ENCODE peak calls at places on chromosome 2, in seven cellular contexts. One of them, this sample, is unnamed.

GRCh38 chr2:241867776-241868420 is 1.6 kb upstream of the RTP5 start:
- DNase-seq in GM06990: no peak
- DNase-seq in left ventricle myocardium inferior: peak; percentile 13
- DNase-seq in PC-3: no peak
- DNase-seq in HAP-1: no peak
- DNase-seq in cardiac muscle cell: no peak
- DNase-seq in mucosa of descending colon: no peak
- DNase-seq in this sample: peak; percentile 88

GRCh38 chr2:121355488-121355887 is 70.5 kb upstream of the TFCP2L1 start:
- DNase-seq in GM06990: no peak
- DNase-seq in left ventricle myocardium inferior: no peak
- DNase-seq in PC-3: peak; percentile 53
- DNase-seq in HAP-1: no peak
- DNase-seq in cardiac muscle cell: no peak
- DNase-seq in mucosa of descending colon: peak; percentile 70
- DNase-seq in this sample: no peak

GRCh38 chr2:158204741-158205165 is 103.1 kb downstream of the UPP2 start:
- DNase-seq in GM06990: no peak
- DNase-seq in left ventricle myocardium inferior: no peak
- DNase-seq in PC-3: no peak
- DNase-seq in HAP-1: no peak
- DNase-seq in cardiac muscle cell: no peak
- DNase-seq in mucosa of descending colon: no peak
- DNase-seq in this sample: no peak

GRCh38 chr2:204871246-204871953 is 326.1 kb downstream of the PARD3B start:
- DNase-seq in GM06990: peak; percentile 30
- DNase-seq in left ventricle myocardium inferior: no peak
- DNase-seq in PC-3: peak; percentile 57
- DNase-seq in HAP-1: peak; percentile 54
- DNase-seq in cardiac muscle cell: peak; percentile 18
- DNase-seq in mucosa of descending colon: no peak
- DNase-seq in this sample: peak; percentile 24

GRCh38 chr2:145601306-145601925 is 1081.5 kb upstream of the ZEB2 start:
- DNase-seq in GM06990: no peak
- DNase-seq in left ventricle myocardium inferior: no peak
- DNase-seq in PC-3: peak; percentile 30
- DNase-seq in HAP-1: no peak
- DNase-seq in cardiac muscle cell: no peak
- DNase-seq in mucosa of descending colon: no peak
- DNase-seq in this sample: no peak

GRCh38 chr2:162824319-162824718 is 14.2 kb downstream of the KCNH7 start:
- DNase-seq in GM06990: no peak
- DNase-seq in left ventricle myocardium inferior: no peak
- DNase-seq in PC-3: peak; percentile 10
- DNase-seq in HAP-1: no peak
- DNase-seq in cardiac muscle cell: no peak
- DNase-seq in mucosa of descending colon: no peak
- DNase-seq in this sample: no peak

GRCh38 chr2:236859896-236860295 is 225.8 kb upstream of the COPS8 start:
- DNase-seq in GM06990: no peak
- DNase-seq in left ventricle myocardium inferior: no peak
- DNase-seq in PC-3: no peak
- DNase-seq in HAP-1: peak; percentile 76
- DNase-seq in cardiac muscle cell: no peak
- DNase-seq in mucosa of descending colon: no peak
- DNase-seq in this sample: no peak

GRCh38 chr2:112577756-112578155 is 6.7 kb upstream of the CHCHD5 start:
- DNase-seq in GM06990: no peak
- DNase-seq in left ventricle myocardium inferior: no peak
- DNase-seq in PC-3: no peak
- DNase-seq in HAP-1: no peak
- DNase-seq in cardiac muscle cell: peak; percentile 28
- DNase-seq in mucosa of descending colon: no peak
- DNase-seq in this sample: no peak

GRCh38 chr2:54728669-54729120 is 5.2 kb downstream of the EML6 start:
- DNase-seq in GM06990: no peak
- DNase-seq in left ventricle myocardium inferior: no peak
- DNase-seq in PC-3: peak; percentile 95
- DNase-seq in HAP-1: no peak
- DNase-seq in cardiac muscle cell: no peak
- DNase-seq in mucosa of descending colon: no peak
- DNase-seq in this sample: no peak

GRCh38 chr2:191478754-191479679 is 198.9 kb upstream of the NABP1 start:
- DNase-seq in GM06990: no peak
- DNase-seq in left ventricle myocardium inferior: peak; percentile 51
- DNase-seq in PC-3: no peak
- DNase-seq in HAP-1: peak; percentile 99
- DNase-seq in cardiac muscle cell: peak; percentile 73
- DNase-seq in mucosa of descending colon: peak; percentile 32
- DNase-seq in this sample: no peak

GRCh38 chr2:160425394-160425793 is 68.2 kb downstream of the RBMS1 start:
- DNase-seq in GM06990: no peak
- DNase-seq in left ventricle myocardium inferior: no peak
- DNase-seq in PC-3: no peak
- DNase-seq in HAP-1: no peak
- DNase-seq in cardiac muscle cell: no peak
- DNase-seq in mucosa of descending colon: no peak
- DNase-seq in this sample: no peak

GRCh38 chr2:174438146-174438886 is 42.8 kb downstream of the SCRN3 start:
- DNase-seq in GM06990: no peak
- DNase-seq in left ventricle myocardium inferior: peak; percentile 56
- DNase-seq in PC-3: no peak
- DNase-seq in HAP-1: no peak
- DNase-seq in cardiac muscle cell: no peak
- DNase-seq in mucosa of descending colon: no peak
- DNase-seq in this sample: no peak

GRCh38 chr2:138121769-138122661 is 157.7 kb downstream of the HNMT start:
- DNase-seq in GM06990: no peak
- DNase-seq in left ventricle myocardium inferior: no peak
- DNase-seq in PC-3: peak; percentile 61
- DNase-seq in HAP-1: no peak
- DNase-seq in cardiac muscle cell: no peak
- DNase-seq in mucosa of descending colon: peak; percentile 25
- DNase-seq in this sample: no peak

GRCh38 chr2:190607657-190608357 is 41.1 kb upstream of the NAB1 start:
- DNase-seq in GM06990: no peak
- DNase-seq in left ventricle myocardium inferior: no peak
- DNase-seq in PC-3: peak; percentile 84
- DNase-seq in HAP-1: no peak
- DNase-seq in cardiac muscle cell: no peak
- DNase-seq in mucosa of descending colon: no peak
- DNase-seq in this sample: no peak

DNA sequence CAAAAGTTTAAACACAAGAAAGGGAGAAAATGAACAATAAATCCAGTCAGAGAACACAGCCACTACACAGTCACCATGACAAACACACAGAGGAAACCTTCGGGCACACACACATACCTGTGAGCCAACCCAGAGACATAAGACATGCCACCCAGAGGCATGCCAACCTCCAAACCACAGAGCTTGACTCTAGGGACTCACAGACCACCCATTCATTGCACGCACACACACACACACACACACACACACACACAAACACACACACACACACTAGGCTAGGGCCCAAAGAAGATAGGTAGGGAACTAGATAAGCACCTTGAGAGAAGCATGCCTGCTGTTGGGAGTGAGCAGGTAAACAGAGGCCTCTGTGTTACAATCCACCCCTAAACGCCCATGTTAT is 9.1 kb downstream of the SIX3 start:
- DNase-seq in GM06990: no peak
- DNase-seq in left ventricle myocardium inferior: no peak
- DNase-seq in PC-3: no peak
- DNase-seq in HAP-1: no peak
- DNase-seq in cardiac muscle cell: no peak
- DNase-seq in mucosa of descending colon: no peak
- DNase-seq in this sample: no peak
- H3K4me3 ChIP-seq in GM06990: no peak overlapping the region
- H3K4me3 ChIP-seq in left ventricle myocardium inferior: no peak overlapping the region
- H3K4me3 ChIP-seq in PC-3: no peak overlapping the region
- H3K4me3 ChIP-seq in HAP-1: no peak overlapping the region
- H3K4me3 ChIP-seq in cardiac muscle cell: no peak overlapping the region
- H3K4me3 ChIP-seq in mucosa of descending colon: no peak overlapping the region
- H3K4me3 ChIP-seq in this sample: no peak overlapping the region

DNA sequence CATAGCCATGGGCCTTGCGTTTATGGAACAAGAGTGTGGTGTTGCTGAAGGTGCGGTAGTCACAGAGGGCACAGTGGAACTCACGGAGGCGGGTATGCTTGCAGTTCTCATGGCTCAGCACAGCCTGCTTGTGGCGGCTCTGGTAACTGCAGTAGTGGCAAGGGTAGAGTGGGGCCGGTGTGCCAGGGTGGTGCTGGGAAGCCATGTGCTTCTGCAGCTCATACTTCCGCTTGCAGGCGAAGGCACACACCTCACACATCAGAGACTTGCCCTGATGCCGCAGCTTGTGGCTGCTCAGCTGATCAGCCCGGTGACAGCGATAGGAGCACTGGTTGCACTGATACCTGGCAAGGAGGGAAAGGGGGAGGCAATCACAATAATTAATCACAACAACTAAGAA is 14.7 kb downstream of the ZNF142 start:
- DNase-seq in GM06990: no peak
- DNase-seq in left ventricle myocardium inferior: no peak
- DNase-seq in PC-3: no peak
- DNase-seq in HAP-1: no peak
- DNase-seq in cardiac muscle cell: no peak
- DNase-seq in mucosa of descending colon: no peak
- DNase-seq in this sample: peak; percentile 82
- H3K4me3 ChIP-seq in GM06990: no peak overlapping the region
- H3K4me3 ChIP-seq in left ventricle myocardium inferior: no peak overlapping the region
- H3K4me3 ChIP-seq in PC-3: no peak overlapping the region
- H3K4me3 ChIP-seq in HAP-1: no peak overlapping the region
- H3K4me3 ChIP-seq in cardiac muscle cell: no peak overlapping the region
- H3K4me3 ChIP-seq in mucosa of descending colon: no peak overlapping the region
- H3K4me3 ChIP-seq in this sample: no peak overlapping the region

GRCh38 chr2:183034806-183035205 is 3.5 kb downstream of the NCKAP1 start:
- DNase-seq in GM06990: no peak
- DNase-seq in left ventricle myocardium inferior: no peak
- DNase-seq in PC-3: no peak
- DNase-seq in HAP-1: no peak
- DNase-seq in cardiac muscle cell: no peak
- DNase-seq in mucosa of descending colon: no peak
- DNase-seq in this sample: no peak
- H3K4me3 ChIP-seq in GM06990: no peak overlapping the region
- H3K4me3 ChIP-seq in left ventricle myocardium inferior: peak overlapping the region; percentile 76
- H3K4me3 ChIP-seq in PC-3: peak overlapping the region; percentile 95
- H3K4me3 ChIP-seq in HAP-1: no peak overlapping the region
- H3K4me3 ChIP-seq in cardiac muscle cell: peak overlapping the region; percentile 98
- H3K4me3 ChIP-seq in mucosa of descending colon: no peak overlapping the region
- H3K4me3 ChIP-seq in this sample: no peak overlapping the region

DNA sequence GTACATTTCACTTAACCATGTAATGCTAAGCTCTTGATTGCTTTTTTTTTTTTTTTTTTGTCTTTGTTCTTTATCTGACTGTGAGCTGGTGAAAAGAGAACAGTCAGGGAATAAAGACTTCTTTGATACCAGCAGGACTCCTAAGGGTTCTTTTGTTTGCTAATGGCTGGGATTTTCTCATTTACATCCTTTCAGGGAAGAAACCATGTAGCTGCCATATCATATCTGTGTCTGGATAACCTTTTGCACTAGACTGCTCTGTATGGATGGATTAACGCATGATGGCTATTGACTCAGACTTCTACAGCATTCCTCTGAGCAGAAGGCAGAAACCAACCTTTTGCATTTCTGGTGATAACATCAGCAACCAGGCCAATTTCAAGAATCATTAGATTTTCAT is 504.0 kb downstream of the LRRTM4 start:
- DNase-seq in GM06990: no peak
- DNase-seq in left ventricle myocardium inferior: no peak
- DNase-seq in PC-3: no peak
- DNase-seq in HAP-1: no peak
- DNase-seq in cardiac muscle cell: no peak
- DNase-seq in mucosa of descending colon: no peak
- DNase-seq in this sample: no peak
- H3K4me3 ChIP-seq in GM06990: no peak overlapping the region
- H3K4me3 ChIP-seq in left ventricle myocardium inferior: no peak overlapping the region
- H3K4me3 ChIP-seq in PC-3: no peak overlapping the region
- H3K4me3 ChIP-seq in HAP-1: no peak overlapping the region
- H3K4me3 ChIP-seq in cardiac muscle cell: no peak overlapping the region
- H3K4me3 ChIP-seq in mucosa of descending colon: no peak overlapping the region
- H3K4me3 ChIP-seq in this sample: no peak overlapping the region

DNA sequence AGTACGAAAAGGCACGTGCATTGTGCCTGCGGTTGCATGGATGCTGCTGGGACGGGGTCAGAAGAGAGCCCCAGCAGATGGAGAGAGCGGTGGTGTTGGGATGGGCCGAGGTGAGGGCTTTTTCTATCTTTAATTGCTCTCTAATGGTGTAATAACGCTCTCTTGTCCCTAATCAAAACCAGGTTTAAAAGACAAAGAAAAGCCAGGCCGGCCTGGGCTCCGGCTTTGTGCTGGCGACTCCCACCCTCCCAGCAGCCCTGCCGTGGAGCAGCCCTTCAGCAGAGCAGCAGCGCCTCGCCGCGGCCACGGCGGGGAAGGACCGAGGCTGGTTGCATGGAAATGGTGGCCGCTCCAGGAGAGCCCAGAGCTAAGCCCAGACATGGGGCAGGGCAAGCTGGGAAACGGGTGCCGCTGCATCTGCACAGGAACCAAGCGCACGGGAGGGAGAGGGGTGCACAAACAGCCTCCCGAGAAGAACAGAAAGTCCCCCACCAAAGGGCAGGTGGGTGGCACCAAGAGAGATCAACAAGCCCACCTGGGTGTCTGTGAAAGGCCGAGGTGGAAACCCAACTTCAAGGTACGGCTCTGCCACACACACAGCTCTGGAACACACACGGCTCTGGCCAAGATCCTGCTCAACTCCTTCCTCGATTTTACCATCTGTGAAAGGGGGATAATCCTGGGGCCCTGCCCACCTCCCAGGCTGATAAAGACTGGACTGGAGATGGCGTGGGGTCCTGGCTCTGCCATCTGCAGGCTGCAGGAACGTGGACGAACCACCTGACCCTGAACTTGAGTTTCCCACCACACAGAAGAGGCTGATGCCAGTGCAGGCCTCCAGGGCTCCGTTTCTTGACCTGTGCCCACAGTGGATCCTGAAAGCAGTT is 15.0 kb downstream of the HS1BP3 start:
- DNase-seq in GM06990: peak; percentile 81
- DNase-seq in left ventricle myocardium inferior: peak; percentile 85
- DNase-seq in PC-3: peak; percentile 83
- DNase-seq in HAP-1: peak; percentile 81
- DNase-seq in cardiac muscle cell: peak; percentile 88
- DNase-seq in mucosa of descending colon: peak; percentile 92
- DNase-seq in this sample: no peak
- H3K4me3 ChIP-seq in GM06990: no peak overlapping the region
- H3K4me3 ChIP-seq in left ventricle myocardium inferior: peak overlapping the region; percentile 24
- H3K4me3 ChIP-seq in PC-3: no peak overlapping the region
- H3K4me3 ChIP-seq in HAP-1: no peak overlapping the region
- H3K4me3 ChIP-seq in cardiac muscle cell: no peak overlapping the region
- H3K4me3 ChIP-seq in mucosa of descending colon: no peak overlapping the region
- H3K4me3 ChIP-seq in this sample: no peak overlapping the region

DNA sequence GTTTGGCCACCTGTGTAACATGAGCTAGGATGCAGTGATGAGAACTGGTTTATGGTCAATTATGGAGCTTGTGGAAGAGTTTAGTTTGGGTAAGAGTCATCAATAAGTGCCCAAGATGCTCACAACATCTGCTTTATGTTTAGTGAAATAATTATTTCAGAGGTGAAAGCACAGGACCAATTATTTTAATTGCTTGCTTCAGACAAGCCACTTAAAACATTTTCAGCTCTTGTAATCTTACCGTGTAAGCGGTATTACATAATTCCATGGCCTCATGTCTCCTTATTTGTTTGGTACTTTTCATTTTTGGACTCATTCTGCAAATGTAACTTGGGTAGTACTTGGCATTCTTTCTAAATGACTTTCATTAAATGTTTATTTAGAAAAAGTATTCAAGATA is 5.4 kb downstream of the B3GNT2 start:
- DNase-seq in GM06990: no peak
- DNase-seq in left ventricle myocardium inferior: no peak
- DNase-seq in PC-3: no peak
- DNase-seq in HAP-1: no peak
- DNase-seq in cardiac muscle cell: no peak
- DNase-seq in mucosa of descending colon: no peak
- DNase-seq in this sample: no peak
- H3K4me3 ChIP-seq in GM06990: peak overlapping the region; percentile 10
- H3K4me3 ChIP-seq in left ventricle myocardium inferior: no peak overlapping the region
- H3K4me3 ChIP-seq in PC-3: no peak overlapping the region
- H3K4me3 ChIP-seq in HAP-1: no peak overlapping the region
- H3K4me3 ChIP-seq in cardiac muscle cell: no peak overlapping the region
- H3K4me3 ChIP-seq in mucosa of descending colon: no peak overlapping the region
- H3K4me3 ChIP-seq in this sample: no peak overlapping the region

This sample was measured in Jurkat, Clone E6-1.